ENCODE peak calls at places on chromosomes 7 and 10, in five cellular contexts. C, O, Q, B and U are unnamed samples.

GRCh38 chr7:24828871-24829661 is 71.8 kb upstream of the GSDME start:
- DNase-seq in B (peak; percentile 62), C (no peak), O (no peak), Q (no peak), U (no peak)

GRCh38 chr7:80833289-80834104 is 85.4 kb downstream of the SEMA3C start:
- DNase-seq in C (no peak), O (no peak), Q (no peak), B (no peak), U (no peak)

GRCh38 chr7:134480730-134481129 is 21.8 kb upstream of the AKR1B1 start:
- DNase-seq in B (peak; percentile 50), Q (no peak), O (no peak), C (peak; percentile 39), U (no peak)

GRCh38 chr10:63521389-63522128 is at the start of gene REEP3:
- DNase-seq in B (peak; percentile 86), Q (peak; percentile 86), C (peak; percentile 86), O (peak; percentile 86), U (peak; percentile 41)

GRCh38 chr10:44933117-44933450 is 21.9 kb downstream of the TMEM72 start:
- DNase-seq in O (no peak), B (no peak), C (no peak), Q (no peak), U (no peak)

GRCh38 chr10:86946215-86947170 is 10.9 kb downstream of the MMRN2 start:
- DNase-seq in Q (no peak), C (no peak), B (no peak), O (peak; percentile 67), U (no peak)

GRCh38 chr7:118186491-118186890 is 2.5 kb downstream of the LSM8 start:
- DNase-seq in B (no peak), O (no peak), Q (no peak), C (peak; percentile 42), U (no peak)

GRCh38 chr7:11830582-11831382 is 1.2 kb downstream of the THSD7A start:
- DNase-seq in Q (no peak), B (peak; percentile 33), C (peak; percentile 11), O (no peak), U (no peak)

GRCh38 chr10:17062009-17062408 is 67.6 kb downstream of the CUBN start:
- DNase-seq in Q (no peak), C (no peak), O (no peak), B (peak; percentile 73), U (no peak)

GRCh38 chr10:80739328-80739727 is 201.6 kb downstream of the SH2D4B start:
- DNase-seq in C (no peak), Q (no peak), O (no peak), B (no peak), U (no peak)

GRCh38 chr7:141528399-141528798 is 22.8 kb upstream of the AGK start:
- DNase-seq in C (no peak), O (no peak), B (no peak), Q (no peak), U (no peak)

GRCh38 chr7:66778201-66778600 is 37.7 kb downstream of the RABGEF1 start:
- DNase-seq in Q (no peak), O (no peak), C (no peak), B (no peak), U (no peak)

GRCh38 chr10:103281753-103282152 is 4.8 kb downstream of the INA start:
- DNase-seq in O (no peak), C (peak; percentile 18), Q (no peak), B (peak; percentile 38), U (peak; percentile 37)

GRCh38 chr10:132066186-132066585 is 440 bp downstream of the JAKMIP3 start:
- DNase-seq in B (peak; percentile 23), Q (no peak), O (no peak), C (no peak), U (no peak)

GRCh38 chr7:130904031-130904757 is 170.2 kb upstream of the KLF14 start:
- DNase-seq in B (peak; percentile 92), Q (no peak), O (peak; percentile 79), C (no peak), U (no peak)

GRCh38 chr10:71780161-71780560 is 6.8 kb upstream of the VSIR start:
- DNase-seq in Q (no peak), B (no peak), C (no peak), O (no peak), U (no peak)

GRCh38 chr10:71779641-71780040 is 6.3 kb upstream of the VSIR start:
- DNase-seq in B (no peak), O (no peak), Q (no peak), C (peak; percentile 62), U (no peak)

GRCh38 chr10:71782917-71783490 is 9.7 kb upstream of the VSIR start:
- DNase-seq in C (no peak), O (no peak), B (no peak), Q (no peak), U (no peak)

GRCh38 chr10:71782221-71782916 is 9.0 kb upstream of the VSIR start:
- DNase-seq in Q (no peak), B (no peak), O (no peak), C (no peak), U (no peak)

DNA sequence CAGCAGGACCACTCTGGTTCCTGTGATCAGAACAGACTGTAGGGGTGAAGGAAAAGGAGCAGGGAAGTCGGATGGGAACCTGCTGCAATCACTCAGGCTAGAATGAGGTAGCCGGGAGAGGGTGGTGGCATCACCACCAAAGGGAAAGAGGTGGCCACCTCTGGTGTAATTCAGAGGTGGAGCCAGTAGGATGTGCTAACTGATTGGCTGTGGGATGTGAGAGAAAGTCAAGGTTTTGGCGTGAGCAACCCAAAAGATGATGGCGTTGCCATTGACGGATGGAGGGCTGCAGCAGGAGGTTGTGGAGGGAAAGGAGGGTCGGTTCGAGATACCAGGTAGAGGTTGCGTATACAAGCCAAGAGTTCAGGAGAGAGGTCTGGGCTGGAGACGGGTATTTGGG is 7.4 kb upstream of the VSIR start:
- DNase-seq in B (no peak), Q (no peak), C (no peak), O (no peak), U (no peak)
- TF ChIP-seq CTCF in B (no peak), Q (no peak), C (no peak), O (no peak), U (no peak)

DNA sequence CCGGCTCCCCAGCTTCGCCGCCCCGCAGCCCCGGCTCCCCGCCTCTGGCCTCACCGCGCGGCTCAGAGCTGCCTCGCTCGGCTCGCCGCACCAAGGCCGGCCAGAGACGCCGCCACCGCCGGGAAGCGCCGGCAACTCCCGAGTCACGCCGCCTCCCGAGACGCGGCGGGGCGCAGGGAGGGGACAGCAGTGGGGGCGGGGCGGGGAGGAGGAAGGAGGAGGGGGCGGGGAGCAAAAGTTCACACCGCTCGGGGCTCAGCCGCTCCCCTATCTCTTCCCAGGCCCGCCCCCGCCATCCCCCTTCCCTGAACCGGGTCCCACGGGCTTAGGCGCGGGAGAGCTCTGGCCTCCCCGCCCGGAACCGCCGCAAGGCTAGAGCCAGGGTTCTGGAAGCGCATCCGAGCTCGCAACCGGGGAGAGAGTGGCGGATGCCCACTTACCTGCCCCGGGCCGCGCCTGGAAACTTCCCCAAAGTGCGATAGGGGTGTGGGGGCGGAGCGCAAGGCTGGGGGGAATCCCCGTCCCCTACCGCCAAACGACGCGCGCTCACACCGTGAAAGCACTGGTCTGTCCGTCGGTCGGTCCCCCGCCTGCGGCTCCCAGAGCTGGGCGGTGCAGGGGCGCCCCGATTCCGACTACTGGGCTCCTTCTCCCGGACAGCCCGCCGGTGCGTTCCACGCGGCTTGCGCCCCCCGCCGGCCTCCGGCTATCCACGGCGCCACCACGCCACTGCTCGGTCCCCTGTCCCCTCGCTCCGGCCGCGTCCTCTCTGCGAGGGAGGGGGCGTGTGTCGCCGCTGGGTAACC is 925 bp downstream of the CHST15 start:
- DNase-seq in O (peak; percentile 75), C (no peak), Q (peak; percentile 34), B (peak; percentile 54), U (peak; percentile 64)
- TF ChIP-seq CTCF in O (peak; percentile 19), C (no peak), Q (no peak), B (peak; percentile 22), U (no peak)

GRCh38 chr10:35423505-35424306 is 87.4 kb downstream of the CCNY start:
- DNase-seq in O (no peak), Q (no peak), B (no peak), C (no peak), U (no peak)
- TF ChIP-seq CTCF in O (no peak), Q (no peak), B (no peak), C (no peak), U (no peak)

GRCh38 chr7:152173372-152174070 is 148.0 kb downstream of the GALNT11 start:
- DNase-seq in O (no peak), B (no peak), Q (no peak), C (no peak), U (no peak)
- TF ChIP-seq CTCF in O (no peak), B (no peak), Q (no peak), C (no peak), U (no peak)